ENCODE peak calls at places on chromosome 6, in eight cellular contexts. G is heart left ventricle, K is GM12878, O is RWPE1, H is stomach, C is OCI-LY7, I is cardiac muscle cell, F is coronary artery. E is an unnamed sample.

GRCh38 chr6:130473886-130474285 is 108.1 kb downstream of the TMEM200A start:
- DNase-seq in F (no peak), G (no peak), O (peak), C (no peak), K (no peak), H (no peak), I (no peak), E (no peak)

GRCh38 chr6:160420253-160420968 is 72.2 kb downstream of the SLC22A3 start:
- DNase-seq in F (no peak), I (no peak), G (no peak), O (peak), C (no peak), K (no peak), H (no peak), E (no peak)

GRCh38 chr6:113301651-113302050 is 555.5 kb upstream of the MARCKS start:
- DNase-seq in K (no peak), I (no peak), F (no peak), H (no peak), O (no peak), G (no peak), C (no peak), E (no peak)

GRCh38 chr6:140183881-140184280 is 809.4 kb upstream of the CITED2 start:
- DNase-seq in H (no peak), G (no peak), O (no peak), K (no peak), C (no peak), I (no peak), F (no peak), E (no peak)

GRCh38 chr6:161547617-161548016 is 273.8 kb upstream of the AGPAT4 start:
- DNase-seq in G (no peak), I (no peak), C (no peak), H (no peak), K (no peak), F (no peak), O (no peak), E (no peak)

GRCh38 chr6:109690740-109691687 is at the start of the genes AK9 and FIG4:
- DNase-seq in C (peak), I (peak), H (peak), O (peak), G (peak), F (peak), K (peak), E (peak)

GRCh38 chr6:132687306-132687705 is 26.5 kb downstream of the VNN1 start:
- DNase-seq in G (no peak), C (no peak), F (no peak), O (peak), K (no peak), H (no peak), I (no peak), E (no peak)

GRCh38 chr6:136511921-136512320 is 38.3 kb downstream of the MAP7 start:
- DNase-seq in H (peak), I (no peak), C (no peak), F (no peak), O (no peak), G (peak), K (no peak), E (no peak)

GRCh38 chr6:122623279-122623678 is 13.1 kb downstream of the PKIB start:
- DNase-seq in O (no peak), F (no peak), G (no peak), C (no peak), K (no peak), H (no peak), I (no peak), E (no peak)

GRCh38 chr6:47132724-47133123 is 90.6 kb upstream of the ADGRF1 start:
- DNase-seq in F (no peak), C (no peak), O (no peak), G (no peak), I (peak), K (no peak), H (no peak), E (no peak)

GRCh38 chr6:21522773-21523490 is 70.6 kb upstream of the SOX4 start:
- DNase-seq in C (no peak), K (no peak), F (no peak), G (no peak), H (no peak), O (no peak), I (no peak), E (no peak)
- TF ChIP-seq CTCF in C (peak), K (no peak), F (no peak), G (no peak), H (no peak), O (no peak), I (no peak), E (no peak)

GRCh38 chr6:72182337-72183246 is 296.2 kb downstream of the RIMS1 start:
- DNase-seq in I (peak), H (peak), C (no peak), G (no peak), F (no peak), K (no peak), O (peak), E (peak)
- H3K27ac ChIP-seq in I (no peak), H (peak), C (no peak), G (no peak), F (no peak), K (no peak), O (no peak), E (no peak)

GRCh38 chr6:135210632-135211305 is 29.7 kb downstream of the MYB start:
- DNase-seq in G (no peak), H (no peak), O (no peak), F (no peak), I (no peak), C (no peak), K (no peak), E (no peak)

GRCh38 chr6:135212020-135212806 is 31.1 kb downstream of the MYB start:
- DNase-seq in C (no peak), F (no peak), K (no peak), O (peak), G (no peak), H (no peak), I (no peak), E (no peak)

GRCh38 chr6:135212935-135213334 is 31.8 kb downstream of the MYB start:
- DNase-seq in H (no peak), G (no peak), F (no peak), O (peak), I (no peak), C (no peak), K (no peak), E (no peak)

GRCh38 chr6:135211306-135211702 is 30.2 kb downstream of the MYB start:
- DNase-seq in K (no peak), I (no peak), C (no peak), F (no peak), H (no peak), G (no peak), O (no peak), E (no peak)

DNA sequence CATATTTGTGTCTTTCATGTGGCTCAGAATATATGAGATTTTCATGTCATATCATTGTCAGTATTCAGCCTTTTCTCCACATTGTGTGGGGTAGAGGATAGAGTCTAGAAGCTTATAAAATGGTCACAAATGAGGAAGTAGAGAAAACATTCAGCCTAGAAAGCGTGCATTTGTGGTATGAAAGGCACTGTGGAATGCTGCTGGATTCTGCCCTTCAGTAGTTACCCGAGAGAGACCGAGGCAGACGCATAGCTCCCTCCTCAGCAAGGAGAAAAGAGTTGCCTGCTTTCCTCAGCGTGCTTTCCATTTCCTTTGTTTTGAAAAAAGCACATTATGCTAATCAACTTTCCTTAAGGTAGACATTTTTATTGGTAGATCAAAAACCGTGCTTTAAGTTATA is 28.7 kb downstream of the MYB start:
- DNase-seq in O (no peak), C (no peak), G (no peak), K (no peak), H (no peak), I (no peak), F (no peak), E (no peak)
- TF ChIP-seq CTCF in O (no peak), C (no peak), G (no peak), K (no peak), H (no peak), I (no peak), F (no peak), E (no peak)

GRCh38 chr6:16676978-16677377 is 84.3 kb downstream of the ATXN1 start:
- DNase-seq in C (no peak), O (no peak), H (no peak), F (no peak), I (no peak), K (no peak), G (peak), E (no peak)

GRCh38 chr6:16677458-16677857 is 83.8 kb downstream of the ATXN1 start:
- DNase-seq in H (no peak), F (no peak), G (no peak), C (no peak), K (no peak), O (no peak), I (no peak), E (no peak)

GRCh38 chr6:16674666-16675392 is 86.4 kb downstream of the ATXN1 start:
- DNase-seq in K (no peak), G (no peak), I (no peak), H (no peak), C (no peak), F (no peak), O (no peak), E (no peak)

GRCh38 chr6:16679050-16679449 is 82.2 kb downstream of the ATXN1 start:
- DNase-seq in C (no peak), K (no peak), F (no peak), H (no peak), I (no peak), G (no peak), O (no peak), E (no peak)

DNA sequence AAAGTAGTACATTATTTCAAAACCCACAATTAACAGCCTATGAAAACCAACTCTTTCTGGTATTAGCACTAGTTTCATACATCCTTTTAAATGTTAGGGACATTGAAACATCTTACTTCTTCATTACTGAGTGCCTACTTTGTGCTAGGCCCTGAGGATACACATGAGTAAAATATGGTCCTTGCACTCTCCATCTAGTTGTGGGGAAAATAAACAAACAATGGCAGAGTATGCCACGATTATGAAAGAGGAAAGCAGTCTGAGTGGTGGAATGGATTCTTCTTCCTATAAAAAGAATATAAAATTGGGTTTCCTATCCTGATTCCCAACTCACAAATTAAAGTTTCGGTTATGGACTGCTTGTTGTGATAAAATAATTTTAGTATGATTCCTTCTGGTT is 84.9 kb downstream of the ATXN1 start:
- DNase-seq in C (no peak), G (no peak), O (no peak), F (no peak), I (no peak), H (no peak), K (no peak), E (no peak)
- H3K27ac ChIP-seq in C (no peak), G (no peak), O (no peak), F (no peak), I (no peak), H (peak), K (no peak), E (no peak)